ENCODE peak calls at places on chromosomes 4 and X, in four cellular contexts. N is MM.1S, C is HCT116, L is PC-3. P is an unnamed sample.

GRCh38 chrX:9662148-9662547 is 103.5 kb downstream of the GPR143 start:
- DNase-seq in C (no peak), L (peak; percentile 87), N (no peak), P (no peak)

GRCh38 chr4:3775011-3775410 is 8.8 kb downstream of the ADRA2C start:
- DNase-seq in N (no peak), C (no peak), L (no peak), P (no peak)

GRCh38 chr4:184384056-184384809 is 90.1 kb downstream of the IRF2 start:
- DNase-seq in C (no peak), N (peak; percentile 99), L (peak; percentile 43), P (peak; percentile 72)

GRCh38 chrX:1323315-1323714 is 13.3 kb upstream of the IL3RA start:
- DNase-seq in N (peak; percentile 52), C (peak; percentile 65), L (peak; percentile 64), P (peak; percentile 58)

GRCh38 chr4:48047421-48047844 is 30.9 kb downstream of the NIPAL1 start:
- DNase-seq in L (no peak), C (no peak), N (peak; percentile 73), P (no peak)

GRCh38 chr4:38157592-38157991 is 197.4 kb downstream of the PTTG2 start:
- DNase-seq in C (no peak), L (no peak), N (no peak), P (peak; percentile 66)

GRCh38 chr4:48543796-48544195 is 53.7 kb downstream of the ZAR1 start:
- DNase-seq in L (no peak), C (no peak), N (no peak), P (no peak)

GRCh38 chr4:64781737-64782326 is 372.6 kb upstream of the TECRL start:
- DNase-seq in N (peak; percentile 60), L (peak; percentile 80), C (no peak), P (peak; percentile 39)

GRCh38 chrX:41491267-41492004 is 44.3 kb downstream of the NYX start:
- DNase-seq in C (peak; percentile 65), L (peak; percentile 76), N (no peak), P (peak; percentile 61)

GRCh38 chr4:149914521-149915115 is 99.0 kb upstream of the IQCM start:
- DNase-seq in C (peak; percentile 52), L (peak; percentile 66), N (peak; percentile 60), P (peak; percentile 78)

GRCh38 chr4:24924309-24924781 is 11.5 kb upstream of the CCDC149 start:
- DNase-seq in C (no peak), N (no peak), L (no peak), P (peak; percentile 21)

GRCh38 chrX:149540133-149540620 is 635 bp upstream of the EOLA1 start:
- DNase-seq in C (peak; percentile 63), L (peak; percentile 77), N (peak; percentile 81), P (peak; percentile 96)

GRCh38 chrX:55220119-55220794 is at the start of gene PAGE5:
- DNase-seq in N (peak; percentile 18), C (no peak), L (no peak), P (no peak)

GRCh38 chrX:136271300-136271699 is 20.1 kb upstream of the MAP7D3 start:
- DNase-seq in C (no peak), L (no peak), N (no peak), P (no peak)

GRCh38 chr4:73404457-73404856 is 370 bp downstream of the ALB start:
- DNase-seq in N (no peak), L (no peak), C (no peak), P (no peak)

GRCh38 chrX:119455264-119455663 is 13.0 kb upstream of the SLC25A5 start:
- DNase-seq in L (peak; percentile 75), C (no peak), N (no peak), P (peak; percentile 32)

GRCh38 chr4:95093936-95094929 is 336.5 kb downstream of the BMPR1B start:
- DNase-seq in N (peak; percentile 13), L (peak; percentile 70), C (no peak), P (no peak)

GRCh38 chrX:133926809-133927208 is 58.6 kb downstream of the GPC3 start:
- DNase-seq in L (peak; percentile 6), C (no peak), N (no peak), P (no peak)

GRCh38 chr4:39233114-39233513 is 50.8 kb downstream of the WDR19 start:
- DNase-seq in C (no peak), L (no peak), N (no peak), P (no peak)

GRCh38 chrX:136251042-136251991 is at the start of gene MAP7D3:
- DNase-seq in C (peak; percentile 16), L (no peak), N (peak; percentile 71), P (peak; percentile 78)

GRCh38 chrX:8988456-8988855 is 45.5 kb downstream of the FAM9B start:
- DNase-seq in C (no peak), N (no peak), L (peak; percentile 61), P (peak; percentile 51)

GRCh38 chrX:19626230-19626629 is 110.9 kb upstream of the MAP3K15 start:
- DNase-seq in L (no peak), C (no peak), N (no peak), P (no peak)

GRCh38 chr4:17552427-17552826 is 24.6 kb upstream of the LAP3 start:
- DNase-seq in L (no peak), C (no peak), N (peak; percentile 56), P (no peak)

GRCh38 chrX:94365736-94366135 is 691.7 kb downstream of the FAM133A start:
- DNase-seq in N (no peak), C (no peak), L (no peak), P (no peak)

DNA sequence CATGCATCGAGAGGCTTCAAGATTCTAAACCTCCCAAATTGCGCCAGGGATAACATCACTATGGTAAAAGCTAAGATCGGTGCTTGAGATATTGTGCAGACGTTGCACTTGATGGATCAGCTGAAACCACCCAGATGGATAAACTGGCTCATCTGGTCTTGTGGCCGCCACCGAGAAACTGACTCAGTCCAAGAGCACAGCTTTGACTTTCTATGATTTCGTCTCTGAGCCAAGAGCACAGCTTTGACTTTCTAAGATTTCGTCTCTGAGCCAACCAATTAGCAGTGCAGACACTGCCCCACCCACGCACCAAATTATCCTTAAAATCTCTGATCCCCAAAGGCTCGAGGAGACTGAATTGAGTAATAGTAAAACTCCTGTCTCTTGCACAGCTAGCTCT is 687.2 kb downstream of the FAM133A start:
- DNase-seq in N (no peak), C (no peak), L (peak; percentile 14), P (no peak)
- TF ChIP-seq EZH2phosphoT487 in N (no peak), C (no peak), L (no peak), P (no peak)

GRCh38 chr4:105708376-105709080 is at the start of the genes GSTCD and INTS12:
- DNase-seq in N (peak; percentile 93), C (peak; percentile 88), L (peak; percentile 91), P (peak; percentile 96)

GRCh38 chr4:105710678-105711077 is 2.1 kb downstream of the GSTCD start:
- DNase-seq in L (peak; percentile 42), C (no peak), N (no peak), P (no peak)

GRCh38 chr4:105707783-105708182 is 706 bp downstream of the INTS12 start:
- DNase-seq in L (no peak), C (no peak), N (no peak), P (no peak)

GRCh38 chr4:105709081-105709450 is 482 bp downstream of the GSTCD start:
- DNase-seq in C (peak; percentile 6), N (peak; percentile 13), L (peak; percentile 8), P (peak; percentile 43)

DNA sequence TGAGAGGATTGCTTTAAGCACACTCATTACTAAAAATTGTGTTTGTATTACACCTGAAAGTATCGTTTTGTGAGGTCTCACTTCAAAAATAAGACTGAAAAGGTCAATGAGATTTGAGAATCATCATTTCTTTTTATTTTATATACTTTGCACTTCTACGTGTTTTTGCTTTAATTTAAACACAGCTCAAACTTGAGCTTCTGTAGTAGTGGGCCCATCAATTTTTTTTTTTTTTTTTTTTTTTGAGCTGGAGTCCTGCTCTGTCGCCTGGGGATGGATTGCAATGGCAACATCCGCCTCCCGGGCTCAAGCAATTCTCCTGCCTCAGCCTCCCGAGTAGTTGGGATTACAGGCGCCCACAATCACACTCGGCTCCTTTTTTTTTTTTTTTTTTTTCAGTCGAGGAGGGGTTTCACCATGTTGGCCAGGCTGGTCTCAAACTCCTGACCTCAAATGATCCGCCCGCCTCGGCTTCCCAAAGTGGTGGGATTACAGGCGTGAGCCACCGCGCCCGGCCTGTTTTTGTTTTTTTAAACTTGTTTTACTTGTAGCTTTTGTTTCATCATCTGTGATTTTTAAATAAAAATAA is 1.5 kb downstream of the GSTCD start:
- DNase-seq in L (no peak), N (no peak), C (no peak), P (no peak)
- H3K4me3 ChIP-seq in L (peak overlapping the region; percentile 86), N (peak overlapping the region; percentile 85), C (peak overlapping the region; percentile 77), P (peak overlapping the region; percentile 81)

GRCh38 chr4:1532549-1533395 is 126.5 kb upstream of the NKX1-1 start:
- DNase-seq in N (no peak), L (no peak), C (no peak), P (no peak)

GRCh38 chr4:1535926-1536578 is 129.8 kb upstream of the NKX1-1 start:
- DNase-seq in N (no peak), C (no peak), L (no peak), P (no peak)

GRCh38 chr4:1533501-1534064 is 127.3 kb upstream of the NKX1-1 start:
- DNase-seq in L (no peak), C (no peak), N (no peak), P (no peak)

GRCh38 chr4:1534876-1535526 is 128.8 kb upstream of the NKX1-1 start:
- DNase-seq in L (no peak), C (no peak), N (no peak), P (no peak)

GRCh38 chr4:1534076-1534872 is 128.0 kb upstream of the NKX1-1 start:
- DNase-seq in C (no peak), L (no peak), N (no peak), P (no peak)
- TF ChIP-seq EZH2phosphoT487 in C (no peak), L (no peak), N (no peak), P (no peak)

GRCh38 chrX:104253567-104254441 is 929 bp downstream of the ESX1 start:
- DNase-seq in N (no peak), L (no peak), C (no peak), P (no peak)
- H3K4me3 ChIP-seq in N (peak overlapping the region; percentile 44), L (no peak overlapping the region), C (no peak overlapping the region), P (no peak overlapping the region)

GRCh38 chr4:128379860-128380259 is 92.2 kb upstream of the PGRMC2 start:
- DNase-seq in C (no peak), N (peak; percentile 46), L (peak; percentile 44), P (peak; percentile 23)
- TF ChIP-seq EZH2phosphoT487 in C (no peak), N (no peak), L (no peak), P (no peak)

DNA sequence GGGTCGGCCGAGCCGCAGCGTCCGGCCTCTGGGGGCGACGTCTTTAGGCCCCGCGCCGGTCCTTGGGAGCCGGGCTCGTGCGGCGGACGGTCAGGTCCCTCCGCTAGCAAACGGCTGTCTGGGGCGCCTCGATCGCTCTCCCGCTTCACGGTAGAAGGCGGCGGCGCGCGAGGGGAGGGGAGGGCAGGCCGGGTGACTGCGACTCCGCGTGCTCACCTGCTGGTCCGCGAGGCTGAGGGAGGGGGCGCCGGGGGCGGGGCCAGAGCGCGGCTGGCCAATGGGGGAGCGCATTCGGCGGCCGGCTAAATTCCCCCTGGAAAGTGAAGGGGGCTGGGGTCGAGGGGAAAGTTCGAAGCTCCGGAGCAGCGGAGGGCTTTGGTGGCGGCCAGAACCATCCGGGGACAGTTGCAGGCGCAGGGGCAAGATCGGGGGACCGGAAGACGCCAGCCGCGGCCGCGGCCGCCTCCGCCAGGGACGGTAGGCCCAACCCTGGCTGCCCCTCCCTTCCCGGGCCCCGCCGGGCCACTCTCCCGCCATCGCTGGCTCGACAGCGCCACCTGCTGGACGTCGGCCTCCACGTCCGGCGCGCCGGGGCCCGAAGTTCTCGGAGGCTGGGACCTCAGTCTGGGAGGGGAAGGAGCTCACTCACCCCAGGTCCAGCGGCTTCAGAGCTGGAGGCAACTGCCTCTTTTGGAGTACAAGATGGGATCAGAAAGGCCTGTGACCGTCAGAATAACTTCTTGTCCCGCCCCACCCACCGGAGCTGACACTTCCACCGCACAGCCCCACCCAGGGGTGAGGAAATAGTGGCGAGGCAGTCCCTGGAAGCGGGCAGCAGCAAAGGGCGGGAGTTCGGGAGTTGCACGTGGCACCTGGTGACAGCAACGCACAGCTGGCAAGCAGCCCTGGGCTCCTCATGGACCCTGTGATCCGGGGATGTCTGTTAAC is 49.9 kb downstream of the ELF4 start:
- DNase-seq in C (peak; percentile 12), L (peak; percentile 86), N (peak; percentile 77), P (peak; percentile 81)
- H3K4me3 ChIP-seq in C (no peak overlapping the region), L (peak overlapping the region; percentile 68), N (peak overlapping the region; percentile 57), P (peak overlapping the region; percentile 26)

P was measured in hepatocyte.